ENCODE peak calls at places on chromosomes 13 and 19, in ten cellular contexts. One of them, this sample, is unnamed.

GRCh38 chr19:791605-792360 is 5.5 kb upstream of the PTBP1 start:
- DNase-seq in endodermal cell: peak
- DNase-seq in AG10803: no peak
- DNase-seq in left ventricle myocardium inferior: no peak
- DNase-seq in HFF-Myc: no peak
- DNase-seq in thoracic aorta: no peak
- DNase-seq in A673: no peak
- DNase-seq in H7: peak
- DNase-seq in psoas muscle: peak
- DNase-seq in tibial nerve: no peak
- DNase-seq in this sample: no peak

GRCh38 chr13:45367995-45368394 is 27.0 kb upstream of the TPT1 start:
- DNase-seq in endodermal cell: no peak
- DNase-seq in thoracic aorta: no peak
- DNase-seq in AG10803: no peak
- DNase-seq in tibial nerve: no peak
- DNase-seq in psoas muscle: no peak
- DNase-seq in H7: no peak
- DNase-seq in HFF-Myc: no peak
- DNase-seq in left ventricle myocardium inferior: no peak
- DNase-seq in A673: no peak
- DNase-seq in this sample: no peak

GRCh38 chr13:27978301-27978968 is 9.3 kb upstream of the CDX2 start:
- DNase-seq in AG10803: no peak
- DNase-seq in left ventricle myocardium inferior: no peak
- DNase-seq in endodermal cell: peak
- DNase-seq in tibial nerve: no peak
- DNase-seq in H7: peak
- DNase-seq in A673: no peak
- DNase-seq in HFF-Myc: no peak
- DNase-seq in psoas muscle: no peak
- DNase-seq in thoracic aorta: no peak
- DNase-seq in this sample: no peak

GRCh38 chr19:39296055-39296645 is at the start of gene IFNL1:
- DNase-seq in psoas muscle: no peak
- DNase-seq in H7: no peak
- DNase-seq in left ventricle myocardium inferior: no peak
- DNase-seq in thoracic aorta: no peak
- DNase-seq in endodermal cell: no peak
- DNase-seq in A673: no peak
- DNase-seq in AG10803: no peak
- DNase-seq in tibial nerve: no peak
- DNase-seq in HFF-Myc: no peak
- DNase-seq in this sample: no peak

GRCh38 chr13:33060815-33061214 is 44.6 kb downstream of the KL start:
- DNase-seq in psoas muscle: no peak
- DNase-seq in tibial nerve: no peak
- DNase-seq in endodermal cell: no peak
- DNase-seq in left ventricle myocardium inferior: no peak
- DNase-seq in AG10803: no peak
- DNase-seq in A673: no peak
- DNase-seq in H7: no peak
- DNase-seq in thoracic aorta: no peak
- DNase-seq in HFF-Myc: no peak
- DNase-seq in this sample: no peak

GRCh38 chr13:49370390-49370789 is 73.5 kb downstream of the CAB39L start:
- DNase-seq in HFF-Myc: no peak
- DNase-seq in tibial nerve: no peak
- DNase-seq in left ventricle myocardium inferior: no peak
- DNase-seq in thoracic aorta: no peak
- DNase-seq in endodermal cell: no peak
- DNase-seq in AG10803: no peak
- DNase-seq in H7: no peak
- DNase-seq in A673: no peak
- DNase-seq in psoas muscle: no peak
- DNase-seq in this sample: no peak

GRCh38 chr19:41528106-41528505 is 47.9 kb upstream of the CEACAM21 start:
- DNase-seq in left ventricle myocardium inferior: no peak
- DNase-seq in HFF-Myc: peak
- DNase-seq in tibial nerve: no peak
- DNase-seq in AG10803: no peak
- DNase-seq in H7: no peak
- DNase-seq in psoas muscle: no peak
- DNase-seq in endodermal cell: no peak
- DNase-seq in thoracic aorta: no peak
- DNase-seq in A673: no peak
- DNase-seq in this sample: no peak

GRCh38 chr13:33642374-33643065 is 175.4 kb upstream of the RFC3 start:
- DNase-seq in tibial nerve: peak
- DNase-seq in H7: no peak
- DNase-seq in endodermal cell: peak
- DNase-seq in A673: peak
- DNase-seq in psoas muscle: peak
- DNase-seq in HFF-Myc: no peak
- DNase-seq in thoracic aorta: no peak
- DNase-seq in left ventricle myocardium inferior: peak
- DNase-seq in AG10803: peak
- DNase-seq in this sample: peak

GRCh38 chr13:24148414-24149305 is 11.9 kb upstream of the SPATA13 start:
- DNase-seq in left ventricle myocardium inferior: no peak
- DNase-seq in thoracic aorta: no peak
- DNase-seq in psoas muscle: peak
- DNase-seq in HFF-Myc: peak
- DNase-seq in AG10803: peak
- DNase-seq in H7: peak
- DNase-seq in A673: peak
- DNase-seq in tibial nerve: no peak
- DNase-seq in endodermal cell: peak
- DNase-seq in this sample: peak

GRCh38 chr19:17554968-17555479 is 425 bp upstream of the COLGALT1 start:
- DNase-seq in psoas muscle: no peak
- DNase-seq in HFF-Myc: no peak
- DNase-seq in H7: no peak
- DNase-seq in endodermal cell: no peak
- DNase-seq in left ventricle myocardium inferior: no peak
- DNase-seq in AG10803: no peak
- DNase-seq in thoracic aorta: no peak
- DNase-seq in tibial nerve: no peak
- DNase-seq in A673: no peak
- DNase-seq in this sample: no peak

GRCh38 chr19:17555480-17555928 is at the start of gene COLGALT1:
- DNase-seq in H7: peak
- DNase-seq in psoas muscle: peak
- DNase-seq in AG10803: peak
- DNase-seq in endodermal cell: peak
- DNase-seq in thoracic aorta: peak
- DNase-seq in tibial nerve: peak
- DNase-seq in HFF-Myc: peak
- DNase-seq in A673: peak
- DNase-seq in left ventricle myocardium inferior: peak
- DNase-seq in this sample: peak

GRCh38 chr19:17557461-17557860 is 2.0 kb downstream of the COLGALT1 start:
- DNase-seq in H7: no peak
- DNase-seq in HFF-Myc: no peak
- DNase-seq in AG10803: peak
- DNase-seq in left ventricle myocardium inferior: no peak
- DNase-seq in A673: no peak
- DNase-seq in psoas muscle: no peak
- DNase-seq in tibial nerve: no peak
- DNase-seq in thoracic aorta: no peak
- DNase-seq in endodermal cell: no peak
- DNase-seq in this sample: no peak

GRCh38 chr19:17555929-17556813 is 722 bp downstream of the COLGALT1 start:
- DNase-seq in H7: peak
- DNase-seq in HFF-Myc: no peak
- DNase-seq in tibial nerve: no peak
- DNase-seq in left ventricle myocardium inferior: peak
- DNase-seq in AG10803: peak
- DNase-seq in thoracic aorta: no peak
- DNase-seq in A673: no peak
- DNase-seq in psoas muscle: peak
- DNase-seq in endodermal cell: peak
- DNase-seq in this sample: no peak

DNA sequence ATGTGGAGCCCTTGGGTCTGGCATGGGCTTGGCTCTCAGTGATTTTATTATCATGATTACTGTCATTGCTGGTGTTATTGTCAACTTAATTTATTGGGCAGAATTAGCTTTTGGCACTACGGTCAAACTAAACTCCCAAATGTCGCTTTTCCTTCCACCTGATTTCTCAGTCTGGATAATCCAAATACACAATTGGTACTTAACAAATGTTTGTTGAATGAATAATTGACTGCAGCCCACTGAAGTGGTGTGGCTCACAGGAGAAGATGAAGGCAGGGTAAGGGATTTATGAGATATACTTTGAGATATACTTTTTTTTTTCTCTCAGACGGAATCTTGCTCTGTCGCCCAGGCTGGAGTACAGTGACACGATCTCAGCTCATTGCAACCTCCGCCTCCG is 1.5 kb downstream of the COLGALT1 start:
- DNase-seq in left ventricle myocardium inferior: no peak
- DNase-seq in AG10803: no peak
- DNase-seq in A673: no peak
- DNase-seq in H7: no peak
- DNase-seq in HFF-Myc: no peak
- DNase-seq in endodermal cell: no peak
- DNase-seq in tibial nerve: no peak
- DNase-seq in psoas muscle: no peak
- DNase-seq in thoracic aorta: no peak
- DNase-seq in this sample: no peak
- H3K4me3 ChIP-seq in left ventricle myocardium inferior: peak
- H3K4me3 ChIP-seq in AG10803: peak
- H3K4me3 ChIP-seq in A673: peak
- H3K4me3 ChIP-seq in H7: no peak
- H3K4me3 ChIP-seq in HFF-Myc: peak
- H3K4me3 ChIP-seq in endodermal cell: peak
- H3K4me3 ChIP-seq in tibial nerve: no peak
- H3K4me3 ChIP-seq in psoas muscle: peak
- H3K4me3 ChIP-seq in thoracic aorta: peak
- H3K4me3 ChIP-seq in this sample: peak

DNA sequence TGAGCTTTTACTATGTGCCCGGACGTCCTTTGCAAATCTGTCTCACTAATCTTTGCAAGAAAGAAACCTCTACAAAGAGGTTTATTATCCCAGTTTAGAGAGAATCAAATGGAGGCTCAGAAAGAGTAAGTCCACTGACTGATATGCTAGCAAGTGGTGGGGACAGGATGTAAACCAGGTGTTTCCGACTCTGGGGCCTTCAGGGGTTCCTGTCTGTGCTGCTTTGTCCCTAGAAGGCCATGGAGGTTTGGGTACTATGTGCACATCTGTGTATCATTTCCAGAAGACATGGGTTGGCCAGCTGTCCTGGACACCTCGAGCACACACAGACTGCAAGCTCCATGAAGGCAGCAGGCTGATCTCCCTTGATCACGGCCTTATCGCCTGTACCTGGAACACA is 1.2 kb upstream of the KPTN start:
- DNase-seq in HFF-Myc: no peak
- DNase-seq in thoracic aorta: no peak
- DNase-seq in H7: no peak
- DNase-seq in endodermal cell: no peak
- DNase-seq in A673: no peak
- DNase-seq in psoas muscle: no peak
- DNase-seq in tibial nerve: no peak
- DNase-seq in AG10803: no peak
- DNase-seq in left ventricle myocardium inferior: no peak
- DNase-seq in this sample: no peak
- H3K4me3 ChIP-seq in HFF-Myc: peak
- H3K4me3 ChIP-seq in thoracic aorta: peak
- H3K4me3 ChIP-seq in H7: no peak
- H3K4me3 ChIP-seq in endodermal cell: no peak
- H3K4me3 ChIP-seq in A673: peak
- H3K4me3 ChIP-seq in psoas muscle: peak
- H3K4me3 ChIP-seq in tibial nerve: no peak
- H3K4me3 ChIP-seq in AG10803: no peak
- H3K4me3 ChIP-seq in left ventricle myocardium inferior: no peak
- H3K4me3 ChIP-seq in this sample: no peak

GRCh38 chr19:13018037-13018914 is 23.0 kb downstream of the NFIX start:
- DNase-seq in tibial nerve: no peak
- DNase-seq in thoracic aorta: no peak
- DNase-seq in endodermal cell: peak
- DNase-seq in HFF-Myc: no peak
- DNase-seq in left ventricle myocardium inferior: peak
- DNase-seq in A673: no peak
- DNase-seq in psoas muscle: peak
- DNase-seq in H7: peak
- DNase-seq in AG10803: peak
- DNase-seq in this sample: no peak
- H3K4me3 ChIP-seq in tibial nerve: no peak
- H3K4me3 ChIP-seq in thoracic aorta: peak
- H3K4me3 ChIP-seq in endodermal cell: no peak
- H3K4me3 ChIP-seq in HFF-Myc: peak
- H3K4me3 ChIP-seq in left ventricle myocardium inferior: peak
- H3K4me3 ChIP-seq in A673: no peak
- H3K4me3 ChIP-seq in psoas muscle: peak
- H3K4me3 ChIP-seq in H7: no peak
- H3K4me3 ChIP-seq in AG10803: peak
- H3K4me3 ChIP-seq in this sample: no peak

GRCh38 chr19:17183271-17183757 is 31.8 kb upstream of the USE1 start:
- DNase-seq in tibial nerve: no peak
- DNase-seq in thoracic aorta: no peak
- DNase-seq in endodermal cell: no peak
- DNase-seq in psoas muscle: no peak
- DNase-seq in AG10803: no peak
- DNase-seq in A673: no peak
- DNase-seq in left ventricle myocardium inferior: no peak
- DNase-seq in HFF-Myc: no peak
- DNase-seq in H7: no peak
- DNase-seq in this sample: no peak
- H3K4me3 ChIP-seq in tibial nerve: no peak
- H3K4me3 ChIP-seq in thoracic aorta: no peak
- H3K4me3 ChIP-seq in endodermal cell: no peak
- H3K4me3 ChIP-seq in psoas muscle: no peak
- H3K4me3 ChIP-seq in AG10803: no peak
- H3K4me3 ChIP-seq in A673: no peak
- H3K4me3 ChIP-seq in left ventricle myocardium inferior: no peak
- H3K4me3 ChIP-seq in HFF-Myc: no peak
- H3K4me3 ChIP-seq in H7: no peak
- H3K4me3 ChIP-seq in this sample: no peak

DNA sequence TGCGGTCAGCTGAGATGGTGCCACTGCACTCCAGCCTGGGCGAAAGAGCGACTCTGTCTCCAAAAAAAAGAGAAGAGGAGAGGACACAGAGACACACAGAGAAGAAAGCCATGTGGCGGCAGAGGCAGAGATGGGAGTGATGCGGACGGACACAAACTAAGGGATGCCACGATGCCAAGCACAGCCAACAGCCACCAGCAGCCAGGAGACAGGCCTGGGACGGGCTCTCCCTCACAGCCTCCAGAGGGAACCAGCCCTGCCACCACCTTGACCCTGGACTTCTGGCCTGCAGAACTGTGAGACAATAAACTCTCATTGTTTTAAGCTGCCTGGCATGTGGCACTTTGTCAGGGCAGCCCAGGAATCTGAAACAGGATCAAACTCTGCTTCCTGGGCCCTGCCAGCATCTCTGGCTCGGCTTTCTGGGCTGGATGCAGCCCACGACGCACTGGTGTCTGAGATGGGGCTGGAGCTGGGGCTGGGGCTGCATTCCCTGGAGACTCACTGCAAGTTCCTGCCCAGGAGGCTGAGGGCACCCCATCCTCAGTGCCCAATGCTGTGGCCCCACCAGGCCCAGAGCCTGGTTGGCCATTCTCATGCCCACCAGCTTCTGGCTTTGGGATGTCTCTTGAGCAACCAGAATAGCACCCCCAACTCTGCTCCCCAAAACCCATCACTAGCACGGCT is 3.0 kb downstream of the F2RL3 start:
- DNase-seq in psoas muscle: no peak
- DNase-seq in endodermal cell: no peak
- DNase-seq in left ventricle myocardium inferior: no peak
- DNase-seq in thoracic aorta: no peak
- DNase-seq in HFF-Myc: no peak
- DNase-seq in tibial nerve: no peak
- DNase-seq in A673: no peak
- DNase-seq in H7: no peak
- DNase-seq in AG10803: no peak
- DNase-seq in this sample: no peak
- H3K4me3 ChIP-seq in psoas muscle: no peak
- H3K4me3 ChIP-seq in endodermal cell: no peak
- H3K4me3 ChIP-seq in left ventricle myocardium inferior: no peak
- H3K4me3 ChIP-seq in thoracic aorta: no peak
- H3K4me3 ChIP-seq in HFF-Myc: no peak
- H3K4me3 ChIP-seq in tibial nerve: no peak
- H3K4me3 ChIP-seq in A673: no peak
- H3K4me3 ChIP-seq in H7: no peak
- H3K4me3 ChIP-seq in AG10803: no peak
- H3K4me3 ChIP-seq in this sample: no peak

This sample was measured in skeletal muscle cell.